ENCODE peak calls at places on chromosomes 12 and 14, in eight cellular contexts. B is A549; K is NCI-H2171 treated with DMSO at 0.1 percent for 48 hours; F is occipital lobe; G is NCI-H1092; R is HEK293T; J is activated gamma-delta T cell treated with anti-CD3 and anti-CD28 coated beads, Interleukin-2, amount 50 U/mL, for 16 hours; W is hepatic stellate cell. P is an unnamed sample.

GRCh38 chr12:131832393-131833231 is 4.4 kb downstream of the MMP17 start:
- DNase-seq in B (peak; percentile 83), K (peak; percentile 72), F (peak; percentile 33), G (peak; percentile 65), R (no peak), J (no peak), W (peak; percentile 95), P (no peak)

GRCh38 chr12:53299101-53299453 is 418 bp upstream of the MYG1 start:
- DNase-seq in B (peak; percentile 67), K (no peak), F (no peak), G (no peak), R (no peak), J (peak; percentile 9), W (peak; percentile 48), P (no peak)

GRCh38 chr12:75865315-75865714 is 166.3 kb downstream of the PHLDA1 start:
- DNase-seq in B (no peak), K (no peak), F (no peak), G (no peak), R (no peak), J (no peak), W (no peak), P (no peak)

GRCh38 chr14:101808020-101808641 is 46.6 kb downstream of the PPP2R5C start:
- DNase-seq in B (peak; percentile 27), K (peak; percentile 40), F (no peak), G (no peak), R (peak; percentile 39), J (no peak), W (no peak), P (no peak)

GRCh38 chr12:69324797-69325466 is 23.2 kb upstream of the LYZ start:
- DNase-seq in B (no peak), K (no peak), F (no peak), G (no peak), R (no peak), J (no peak), W (no peak), P (no peak)

GRCh38 chr12:105977256-105978051 is 161.3 kb downstream of the NUAK1 start:
- DNase-seq in B (no peak), K (no peak), F (no peak), G (no peak), R (no peak), J (no peak), W (peak; percentile 63), P (no peak)

GRCh38 chr12:47822863-47823262 is 3.2 kb upstream of the HDAC7 start:
- DNase-seq in B (no peak), K (no peak), F (no peak), G (no peak), R (no peak), J (no peak), W (no peak), P (no peak)

GRCh38 chr12:116459921-116460666 is 99.1 kb upstream of the MAP1LC3B2 start:
- DNase-seq in B (no peak), K (no peak), F (no peak), G (no peak), R (no peak), J (no peak), W (no peak), P (no peak)

GRCh38 chr14:90941705-90942104 is 118.7 kb downstream of the RPS6KA5 start:
- DNase-seq in B (no peak), K (no peak), F (no peak), G (no peak), R (no peak), J (no peak), W (no peak), P (no peak)

GRCh38 chr12:113439606-113440030 is 17.4 kb downstream of the SDSL start:
- DNase-seq in B (peak; percentile 60), K (peak; percentile 59), F (no peak), G (no peak), R (peak; percentile 73), J (no peak), W (peak; percentile 44), P (no peak)

GRCh38 chr14:89681086-89682018 is 264.3 kb upstream of the FOXN3 start:
- DNase-seq in B (no peak), K (no peak), F (no peak), G (no peak), R (no peak), J (peak; percentile 25), W (no peak), P (no peak)

GRCh38 chr12:19435831-19436497 is 3.3 kb upstream of the AEBP2 start:
- DNase-seq in B (no peak), K (no peak), F (no peak), G (no peak), R (no peak), J (no peak), W (no peak), P (no peak)

GRCh38 chr14:64115401-64115800 is 178.8 kb downstream of the ESR2 start:
- DNase-seq in B (no peak), K (no peak), F (no peak), G (no peak), R (no peak), J (no peak), W (no peak), P (no peak)

GRCh38 chr12:100955139-100955538 is 160.6 kb downstream of the ANO4 start:
- DNase-seq in B (no peak), K (no peak), F (no peak), G (no peak), R (no peak), J (no peak), W (no peak), P (no peak)

GRCh38 chr12:131753757-131754156 is 42.9 kb downstream of the SFSWAP start:
- DNase-seq in B (no peak), K (no peak), F (no peak), G (no peak), R (no peak), J (no peak), W (no peak), P (no peak)

GRCh38 chr12:103785243-103786031 is 55.6 kb downstream of the NT5DC3 start:
- DNase-seq in B (no peak), K (no peak), F (no peak), G (no peak), R (no peak), J (no peak), W (no peak), P (no peak)

GRCh38 chr12:587132-587531 is 76.1 kb downstream of the NINJ2 start:
- DNase-seq in B (no peak), K (no peak), F (no peak), G (no peak), R (no peak), J (no peak), W (no peak), P (no peak)

GRCh38 chr14:59463773-59464650 is 1.2 kb downstream of the GPR135 start:
- DNase-seq in B (no peak), K (no peak), F (no peak), G (no peak), R (no peak), J (no peak), W (peak; percentile 45), P (no peak)

GRCh38 chr12:14664434-14665023 is 31.9 kb downstream of the GUCY2C start:
- DNase-seq in B (peak; percentile 58), K (peak; percentile 3), F (no peak), G (peak; percentile 15), R (peak; percentile 23), J (no peak), W (no peak), P (peak; percentile 24)

GRCh38 chr12:26651566-26652188 is 181.3 kb downstream of the ITPR2 start:
- DNase-seq in B (peak; percentile 69), K (peak; percentile 77), F (peak; percentile 16), G (no peak), R (peak; percentile 69), J (no peak), W (peak; percentile 76), P (no peak)

P was measured in effector memory CD4-positive, alpha-beta T cell.